ENCODE peak calls at places on chromosomes 1 and 21, in seven cellular contexts. Z, K, Y, M, J, W and G are unnamed samples.
A peak's percentile ranks its signal among the peaks of the same experiment; 100 is the strongest.

GRCh38 chr1:63320024-63320799 is 2.2 kb upstream of the FOXD3 start:
- DNase-seq in Z (no peak), Y (no peak), K (peak; percentile 78), J (no peak), M (no peak), W (peak; percentile 6), G (no peak)

GRCh38 chr1:244460195-244460594 is 878 bp upstream of the CATSPERE start:
- DNase-seq in Y (no peak), M (no peak), K (no peak), Z (no peak), J (peak; percentile 30), W (no peak), G (no peak)

GRCh38 chr21:25350056-25350455 is 257.2 kb downstream of the MRPL39 start:
- DNase-seq in M (peak; percentile 37), W (peak; percentile 12), J (no peak), Z (peak; percentile 26), K (peak; percentile 80), Y (no peak), G (peak; percentile 56)

GRCh38 chr1:209850342-209850979 is 22.7 kb downstream of the UTP25 start:
- DNase-seq in K (peak; percentile 89), Y (no peak), M (peak; percentile 41), Z (peak; percentile 64), J (no peak), W (peak; percentile 68), G (peak; percentile 89)

GRCh38 chr1:7810395-7810794 is 26.3 kb downstream of the PER3 start:
- DNase-seq in Y (no peak), Z (no peak), J (no peak), K (no peak), W (no peak), M (peak; percentile 33), G (no peak)

GRCh38 chr1:161439280-161440232 is 65.7 kb upstream of the FCGR2A start:
- DNase-seq in M (no peak), J (peak; percentile 10), Y (no peak), Z (no peak), K (peak; percentile 83), W (peak; percentile 23), G (peak; percentile 82)

GRCh38 chr1:28973850-28974841 is 59.8 kb downstream of the EPB41 start:
- DNase-seq in Z (no peak), Y (no peak), W (no peak), M (no peak), J (no peak), K (no peak), G (no peak)

GRCh38 chr1:202624088-202624780 is 86.0 kb downstream of the SYT2 start:
- DNase-seq in Y (no peak), M (no peak), J (no peak), Z (no peak), W (no peak), K (no peak), G (no peak)

GRCh38 chr1:14583788-14584187 is 14.7 kb upstream of the KAZN start:
- DNase-seq in J (no peak), Z (no peak), W (no peak), Y (no peak), M (no peak), K (no peak), G (no peak)

GRCh38 chr1:63115527-63115926 is 206.8 kb upstream of the FOXD3 start:
- DNase-seq in Y (no peak), M (no peak), J (no peak), K (no peak), W (no peak), Z (no peak), G (no peak)

GRCh38 chr1:214637722-214638473 is 34.9 kb downstream of the CENPF start:
- DNase-seq in J (peak; percentile 22), W (peak; percentile 56), Y (peak; percentile 48), K (peak; percentile 55), M (peak; percentile 41), Z (peak; percentile 40), G (no peak)

GRCh38 chr21:27024971-27025370 is 58.1 kb upstream of the ADAMTS5 start:
- DNase-seq in W (no peak), Z (no peak), Y (no peak), M (no peak), J (no peak), K (no peak), G (no peak)

GRCh38 chr1:6262570-6263420 is 1.9 kb upstream of the GPR153 start:
- DNase-seq in W (no peak), J (no peak), K (no peak), Y (no peak), M (no peak), Z (no peak), G (no peak)

GRCh38 chr1:110638556-110638955 is 32.4 kb upstream of the KCNA2 start:
- DNase-seq in M (no peak), J (no peak), K (no peak), W (no peak), Z (no peak), Y (no peak), G (no peak)

GRCh38 chr1:110638062-110638461 is 31.9 kb upstream of the KCNA2 start:
- DNase-seq in Y (no peak), J (no peak), K (peak; percentile 56), Z (no peak), M (no peak), W (no peak), G (peak; percentile 66)

GRCh38 chr1:110636149-110636935 is 30.2 kb upstream of the KCNA2 start:
- DNase-seq in Y (no peak), M (no peak), W (no peak), K (no peak), J (no peak), Z (no peak), G (no peak)

GRCh38 chr1:110637475-110637874 is 31.3 kb upstream of the KCNA2 start:
- DNase-seq in K (peak; percentile 61), J (no peak), W (no peak), M (no peak), Y (no peak), Z (no peak), G (no peak)

DNA sequence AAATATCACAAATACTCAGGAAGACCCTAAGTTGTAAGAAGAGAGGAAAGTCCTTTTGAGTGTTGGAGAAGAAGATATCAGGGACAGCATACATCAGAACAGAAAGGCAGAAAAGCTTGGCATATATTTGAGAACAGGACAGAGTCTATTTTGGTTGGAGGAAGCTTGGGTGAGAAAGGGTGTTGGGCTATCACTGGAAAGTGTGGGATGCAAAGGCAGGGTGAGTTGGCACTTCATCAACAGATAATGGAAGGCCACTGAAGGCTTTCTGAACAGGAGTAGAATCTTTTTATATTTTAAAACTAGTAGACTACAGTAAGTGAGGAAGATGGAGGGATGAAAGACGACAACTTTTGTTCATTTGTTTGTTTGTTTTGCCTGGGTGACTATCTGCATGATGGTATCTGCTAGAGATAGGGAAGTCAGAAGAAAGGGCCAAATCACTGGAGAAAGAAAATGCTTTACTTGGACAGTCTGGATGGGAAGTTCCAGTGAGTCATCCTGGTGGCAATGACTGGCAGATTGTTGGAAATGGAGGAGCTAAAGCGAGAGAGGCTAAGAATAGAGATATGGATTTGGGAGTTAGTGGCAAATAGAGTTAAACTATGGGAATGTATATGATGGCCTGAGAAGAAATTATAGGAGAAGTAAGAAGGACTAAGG is 33.7 kb upstream of the KCNA2 start:
- DNase-seq in M (no peak), J (no peak), Z (no peak), Y (no peak), W (no peak), K (no peak), G (no peak)
- H3K27ac ChIP-seq in M (no peak overlapping the region), J (no peak overlapping the region), Z (no peak overlapping the region), Y (no peak overlapping the region), W (no peak overlapping the region), K (no peak overlapping the region), G (no peak overlapping the region)

GRCh38 chr1:93615201-93616150 is 66.2 kb downstream of the BCAR3 start:
- DNase-seq in J (no peak), Z (no peak), W (peak; percentile 40), K (peak; percentile 93), Y (no peak), M (peak; percentile 86), G (no peak)
- H3K27ac ChIP-seq in J (no peak overlapping the region), Z (no peak overlapping the region), W (peak overlapping the region; percentile 94), K (peak overlapping the region; percentile 42), Y (no peak overlapping the region), M (peak overlapping the region; percentile 93), G (no peak overlapping the region)

DNA sequence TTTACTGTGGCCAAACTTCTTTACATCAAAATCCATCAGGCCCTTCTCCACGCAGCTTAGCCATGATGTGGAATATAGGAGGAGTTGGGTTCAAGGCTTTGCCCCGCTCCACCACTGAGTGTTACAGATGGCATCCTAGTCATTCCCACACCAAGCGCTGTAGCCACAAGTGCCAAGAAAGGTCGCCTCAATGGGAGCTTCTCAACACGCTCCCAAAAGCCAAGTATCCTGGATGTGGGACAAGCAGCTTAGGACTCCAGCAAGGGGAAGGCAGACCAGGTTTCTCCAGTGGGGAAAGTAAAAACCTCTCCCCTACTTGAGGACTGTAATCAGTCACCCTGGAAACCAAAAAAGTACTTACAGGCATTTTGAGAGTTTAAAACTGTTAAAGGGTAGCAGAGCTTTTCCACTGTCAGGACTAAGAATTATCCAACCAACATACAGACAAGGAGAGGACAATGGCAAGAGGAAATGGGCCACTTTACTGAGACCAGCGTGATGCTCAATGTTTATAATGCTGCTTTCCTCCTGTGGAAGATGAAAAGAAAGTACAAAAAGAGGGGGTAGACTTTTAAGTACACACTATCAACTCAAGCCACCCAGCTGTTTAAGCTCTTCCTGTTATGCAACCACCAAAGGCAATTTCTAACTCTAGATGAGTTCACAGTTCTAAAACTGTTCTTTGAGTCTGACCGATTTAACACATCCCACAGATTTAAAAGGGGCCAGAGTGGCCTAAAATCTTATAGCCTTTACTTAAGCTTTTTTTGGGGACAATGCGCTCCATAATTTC is 120.7 kb upstream of the KRTAP19-8 start:
- DNase-seq in J (no peak), M (peak; percentile 20), W (no peak), Y (no peak), K (peak; percentile 57), Z (no peak), G (no peak)
- H3K27ac ChIP-seq in J (peak overlapping the region; percentile 42), M (no peak overlapping the region), W (peak overlapping the region; percentile 26), Y (no peak overlapping the region), K (peak overlapping the region; percentile 13), Z (no peak overlapping the region), G (no peak overlapping the region)

GRCh38 chr1:182698977-182699672 is 14.7 kb upstream of the RGS8 start:
- DNase-seq in K (no peak), Z (no peak), M (no peak), W (no peak), Y (no peak), J (no peak), G (no peak)
- H3K27ac ChIP-seq in K (peak overlapping the region; percentile 86), Z (no peak overlapping the region), M (no peak overlapping the region), W (no peak overlapping the region), Y (no peak overlapping the region), J (no peak overlapping the region), G (no peak overlapping the region)

DNA sequence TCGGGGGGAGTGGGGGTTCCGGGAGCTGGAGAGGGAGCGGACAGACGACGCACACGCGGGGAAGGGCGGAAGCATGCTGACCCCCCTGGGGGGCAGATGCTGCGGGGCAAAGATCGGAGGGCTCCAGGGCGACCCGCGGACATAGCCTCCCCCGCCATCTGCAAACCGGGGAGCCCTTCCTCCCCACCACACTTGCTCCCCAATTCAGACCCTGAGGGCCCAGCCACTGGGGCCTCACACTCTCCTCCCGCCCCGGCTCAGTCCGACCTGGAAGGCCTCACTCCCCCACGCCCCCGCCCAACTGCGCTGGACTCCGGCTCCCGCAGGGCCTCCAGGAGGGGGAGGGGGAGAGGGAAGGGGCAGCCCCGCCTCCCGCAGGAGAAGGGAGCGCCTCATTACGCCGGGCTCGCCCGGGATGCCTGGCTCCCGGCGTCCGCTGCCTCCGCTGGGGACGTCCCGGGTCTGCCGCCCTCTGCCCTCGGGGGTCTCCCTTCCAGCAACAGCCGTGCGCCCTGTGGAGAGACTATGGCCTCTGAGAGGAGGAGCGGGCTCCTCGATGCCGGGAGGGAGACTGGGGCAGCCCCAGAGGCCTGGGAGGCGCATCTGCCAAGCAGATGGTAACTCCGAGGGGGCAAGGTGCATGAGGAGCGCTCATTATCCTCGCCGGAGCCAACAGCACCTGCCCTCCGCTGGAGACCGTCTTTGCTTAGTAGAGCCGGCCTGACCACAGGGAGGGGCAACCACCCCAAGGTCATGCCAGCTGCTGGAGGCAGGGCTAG is 636 bp upstream of the CAMK2N1 start:
- DNase-seq in Z (peak; percentile 80), K (peak; percentile 89), Y (no peak), W (peak; percentile 95), J (no peak), M (peak; percentile 67), G (peak; percentile 64)
- H3K27ac ChIP-seq in Z (no peak overlapping the region), K (no peak overlapping the region), Y (peak overlapping the region; percentile 51), W (peak overlapping the region; percentile 100), J (peak overlapping the region; percentile 23), M (peak overlapping the region; percentile 70), G (no peak overlapping the region)